ENCODE peak calls at places on chromosomes 12 and 14, in four cellular contexts. X is astrocyte of the cerebellum, U is lung, E is cardiac fibroblast. W is an unnamed sample.

GRCh38 chr12:76284816-76285750 is 63.1 kb downstream of the BBS10 start:
- DNase-seq in X (no peak), U (no peak), E (peak; percentile 37), W (no peak)

GRCh38 chr12:110741371-110741770 is 1.3 kb downstream of the PPP1CC start:
- DNase-seq in X (no peak), U (no peak), E (no peak), W (no peak)

GRCh38 chr12:117080707-117081141 is 18.5 kb downstream of the TESC start:
- DNase-seq in X (no peak), U (no peak), E (no peak), W (peak; percentile 40)

GRCh38 chr14:99065551-99065950 is 206.4 kb downstream of the BCL11B start:
- DNase-seq in X (no peak), U (no peak), E (no peak), W (no peak)

GRCh38 chr12:87828384-87828973 is 200.7 kb downstream of the C12orf50 start:
- DNase-seq in X (no peak), U (no peak), E (no peak), W (no peak)

GRCh38 chr12:49476091-49476490 is 62.7 kb upstream of the KCNH3 start:
- DNase-seq in X (no peak), U (no peak), E (no peak), W (no peak)

GRCh38 chr12:44088647-44089046 is 252.8 kb downstream of the TMEM117 start:
- DNase-seq in X (no peak), U (no peak), E (no peak), W (no peak)

GRCh38 chr14:32078030-32078793 is 1.1 kb downstream of the ARHGAP5 start:
- DNase-seq in X (no peak), U (peak; percentile 41), E (peak; percentile 56), W (peak; percentile 53)

GRCh38 chr14:62409909-62410308 is 635.3 kb downstream of the KCNH5 start:
- DNase-seq in X (no peak), U (no peak), E (peak; percentile 11), W (no peak)

GRCh38 chr12:129887047-129887568 is 16.7 kb downstream of the TMEM132D start:
- DNase-seq in X (peak; percentile 33), U (peak; percentile 51), E (no peak), W (no peak)

GRCh38 chr12:107894589-107894988 is 120.1 kb downstream of the ASCL4 start:
- DNase-seq in X (no peak), U (no peak), E (no peak), W (no peak)

GRCh38 chr12:64171715-64172114 is 50.4 kb downstream of the KICS2 start:
- DNase-seq in X (no peak), U (no peak), E (no peak), W (no peak)

GRCh38 chr14:72451081-72451972 is 442.6 kb downstream of the DPF3 start:
- DNase-seq in X (peak; percentile 16), U (no peak), E (no peak), W (no peak)

GRCh38 chr12:86772688-86773087 is 516.5 kb upstream of the MGAT4C start:
- DNase-seq in X (peak; percentile 47), U (no peak), E (no peak), W (no peak)

GRCh38 chr12:80551897-80552296 is 107.9 kb downstream of the PTPRQ start:
- DNase-seq in X (peak; percentile 98), U (no peak), E (peak; percentile 91), W (no peak)

GRCh38 chr14:74792249-74793039 is 29.3 kb downstream of the YLPM1 start:
- DNase-seq in X (no peak), U (no peak), E (peak; percentile 28), W (no peak)

GRCh38 chr14:64947710-64948611 is 5.4 kb upstream of the GPX2 start:
- DNase-seq in X (no peak), U (no peak), E (no peak), W (peak; percentile 59)

GRCh38 chr12:45434094-45434493 is 218.2 kb downstream of the ANO6 start:
- DNase-seq in X (no peak), U (no peak), E (no peak), W (no peak)

GRCh38 chr12:94704452-94704871 is 54.1 kb upstream of the TMCC3 start:
- DNase-seq in X (peak; percentile 57), U (no peak), E (peak; percentile 78), W (no peak)

GRCh38 chr12:117857632-117858274 is 111.0 kb downstream of the KSR2 start:
- DNase-seq in X (no peak), U (peak; percentile 56), E (peak; percentile 45), W (no peak)

GRCh38 chr14:97056086-97056485 is 258.9 kb downstream of the VRK1 start:
- DNase-seq in X (no peak), U (no peak), E (no peak), W (no peak)

GRCh38 chr12:124774462-124775167 is 89.0 kb downstream of the SCARB1 start:
- DNase-seq in X (peak; percentile 100), U (no peak), E (peak; percentile 96), W (no peak)

GRCh38 chr12:58285551-58285950 is 344.2 kb downstream of the ATP23 start:
- DNase-seq in X (no peak), U (no peak), E (no peak), W (no peak)

DNA sequence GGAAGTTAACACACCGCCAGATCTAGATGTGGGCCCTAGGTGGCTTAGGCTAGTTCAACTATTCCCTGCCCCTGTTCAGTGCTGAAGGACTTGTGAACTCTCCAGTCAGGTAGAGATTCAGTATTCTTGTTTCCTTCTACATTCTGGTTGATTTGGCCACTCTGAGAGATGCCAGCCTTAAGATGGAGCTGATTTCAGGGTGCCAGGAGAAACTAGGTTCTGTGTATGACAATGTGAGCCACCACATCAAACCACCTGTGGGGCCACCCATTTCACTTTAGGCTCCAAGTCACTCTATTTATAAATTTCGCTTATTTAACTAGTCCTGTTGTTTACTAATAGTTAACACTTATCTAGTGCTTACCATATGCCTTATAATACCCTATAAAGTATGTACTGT is 26.0 kb downstream of the FRMD6 start:
- DNase-seq in X (no peak), U (no peak), E (no peak), W (no peak)
- H3K4me3 ChIP-seq in X (no peak overlapping the region), U (no peak overlapping the region), E (no peak overlapping the region), W (no peak overlapping the region)

DNA sequence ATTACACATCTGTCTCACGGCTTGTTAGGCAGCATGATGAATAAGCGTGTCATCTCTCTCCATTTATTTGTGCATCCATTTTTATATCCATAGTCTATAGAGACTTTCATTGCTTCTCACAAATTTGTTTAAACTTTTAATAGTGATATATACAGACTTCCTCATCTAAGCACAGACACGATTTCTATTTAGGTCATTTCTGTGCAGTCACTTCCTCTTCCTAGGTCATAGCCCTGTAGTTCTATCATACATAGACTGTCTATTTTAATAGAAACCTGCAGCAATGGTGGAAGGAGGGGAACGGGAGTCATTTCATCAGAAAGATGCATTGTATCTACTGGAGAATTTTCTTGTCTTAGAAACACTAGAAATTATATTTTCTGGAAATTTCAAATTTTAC is 133.4 kb upstream of the FGD4 start:
- DNase-seq in X (no peak), U (no peak), E (no peak), W (no peak)
- H3K4me3 ChIP-seq in X (no peak overlapping the region), U (no peak overlapping the region), E (no peak overlapping the region), W (no peak overlapping the region)

GRCh38 chr14:104935026-104935650 is 10.5 kb downstream of the PLD4 start:
- DNase-seq in X (no peak), U (no peak), E (no peak), W (no peak)

GRCh38 chr14:104932676-104933631 is 8.3 kb downstream of the PLD4 start:
- DNase-seq in X (peak; percentile 38), U (peak; percentile 86), E (peak; percentile 90), W (peak; percentile 96)

GRCh38 chr14:104933721-104934379 is 9.2 kb downstream of the PLD4 start:
- DNase-seq in X (no peak), U (no peak), E (no peak), W (peak; percentile 77)

GRCh38 chr14:104935955-104936354 is 11.3 kb downstream of the PLD4 start:
- DNase-seq in X (no peak), U (no peak), E (no peak), W (no peak)

GRCh38 chr14:104934380-104934733 is 9.7 kb downstream of the PLD4 start:
- DNase-seq in X (no peak), U (no peak), E (no peak), W (no peak)
- H3K4me3 ChIP-seq in X (no peak overlapping the region), U (no peak overlapping the region), E (no peak overlapping the region), W (no peak overlapping the region)

GRCh38 chr12:53939141-53940108 is 794 bp downstream of the HOXC13 start:
- DNase-seq in X (no peak), U (no peak), E (peak; percentile 27), W (no peak)
- H3K4me3 ChIP-seq in X (no peak overlapping the region), U (no peak overlapping the region), E (no peak overlapping the region), W (no peak overlapping the region)

GRCh38 chr14:68843471-68844209 is 50.8 kb upstream of the ZFP36L1 start:
- DNase-seq in X (peak; percentile 39), U (peak; percentile 71), E (peak; percentile 82), W (peak; percentile 91)
- H3K4me3 ChIP-seq in X (peak overlapping the region; percentile 8), U (no peak overlapping the region), E (peak overlapping the region; percentile 13), W (peak overlapping the region; percentile 66)

DNA sequence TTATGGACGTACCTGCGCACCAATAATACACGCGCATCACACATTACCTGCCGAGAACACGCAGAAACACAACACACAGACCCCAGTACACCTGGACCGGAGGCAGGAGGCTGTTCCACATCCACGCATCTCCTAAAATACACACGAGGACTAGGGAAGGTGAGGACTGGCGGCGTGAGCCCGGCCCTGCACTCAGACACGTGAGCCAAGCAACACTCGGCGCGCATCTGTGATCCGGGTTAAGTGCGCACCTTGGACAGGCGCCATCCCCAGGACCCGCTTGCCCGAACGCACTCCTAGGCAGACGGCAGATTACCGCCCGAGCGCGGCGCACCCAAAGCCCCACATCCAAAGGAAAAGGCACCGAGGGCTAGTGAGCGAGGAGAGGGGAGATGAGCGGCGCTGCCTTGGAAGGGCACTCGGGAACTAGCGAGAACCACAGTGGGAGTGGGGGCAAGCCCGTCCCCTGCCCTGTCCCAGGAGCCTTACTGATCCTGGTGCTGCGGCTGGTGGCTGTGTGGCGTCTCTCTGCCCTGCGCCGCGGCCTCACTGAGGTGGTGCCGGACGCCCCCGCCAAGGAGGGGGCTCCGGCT is 417 bp downstream of the GLS2 start:
- DNase-seq in X (no peak), U (no peak), E (peak; percentile 13), W (peak; percentile 77)
- H3K4me3 ChIP-seq in X (peak overlapping the region; percentile 46), U (peak overlapping the region; percentile 18), E (peak overlapping the region; percentile 48), W (peak overlapping the region; percentile 65)